ENCODE peak calls at places on chromosomes 3 and 15, in seven cellular contexts. One of them, this sample, is unnamed.

GRCh38 chr3:113532698-113533533 is 561 bp downstream of the SIDT1 start:
- DNase-seq in adrenal gland: peak
- DNase-seq in putamen: no peak
- DNase-seq in mesothelial cell of epicardium: no peak
- DNase-seq in stimulated activated CD4-positive, alpha-beta T cell treated with anti-CD3 and anti-CD28 coated beads, Interleukin-4, amount 100 ng/mL, for 48 hours: peak
- DNase-seq in lower lobe of right lung: peak
- DNase-seq in germinal center: peak
- DNase-seq in this sample: no peak

GRCh38 chr3:108705045-108705444 is 52.2 kb downstream of the RETNLB start:
- DNase-seq in adrenal gland: no peak
- DNase-seq in putamen: no peak
- DNase-seq in mesothelial cell of epicardium: no peak
- DNase-seq in stimulated activated CD4-positive, alpha-beta T cell treated with anti-CD3 and anti-CD28 coated beads, Interleukin-4, amount 100 ng/mL, for 48 hours: no peak
- DNase-seq in lower lobe of right lung: no peak
- DNase-seq in germinal center: no peak
- DNase-seq in this sample: no peak

GRCh38 chr15:54029076-54029475 is 50.8 kb downstream of the UNC13C start:
- DNase-seq in adrenal gland: no peak
- DNase-seq in putamen: no peak
- DNase-seq in mesothelial cell of epicardium: no peak
- DNase-seq in stimulated activated CD4-positive, alpha-beta T cell treated with anti-CD3 and anti-CD28 coated beads, Interleukin-4, amount 100 ng/mL, for 48 hours: no peak
- DNase-seq in lower lobe of right lung: no peak
- DNase-seq in germinal center: no peak
- DNase-seq in this sample: no peak

GRCh38 chr15:71791975-71792374 is 18.4 kb upstream of the NR2E3 start:
- DNase-seq in adrenal gland: no peak
- DNase-seq in putamen: no peak
- DNase-seq in mesothelial cell of epicardium: no peak
- DNase-seq in stimulated activated CD4-positive, alpha-beta T cell treated with anti-CD3 and anti-CD28 coated beads, Interleukin-4, amount 100 ng/mL, for 48 hours: no peak
- DNase-seq in lower lobe of right lung: no peak
- DNase-seq in germinal center: no peak
- DNase-seq in this sample: no peak

GRCh38 chr3:32881624-32882023 is 63.8 kb downstream of the TRIM71 start:
- DNase-seq in adrenal gland: no peak
- DNase-seq in putamen: no peak
- DNase-seq in mesothelial cell of epicardium: no peak
- DNase-seq in stimulated activated CD4-positive, alpha-beta T cell treated with anti-CD3 and anti-CD28 coated beads, Interleukin-4, amount 100 ng/mL, for 48 hours: no peak
- DNase-seq in lower lobe of right lung: no peak
- DNase-seq in germinal center: no peak
- DNase-seq in this sample: no peak

GRCh38 chr3:12967751-12968209 is 105.4 kb downstream of the IQSEC1 start:
- DNase-seq in adrenal gland: peak
- DNase-seq in putamen: peak
- DNase-seq in mesothelial cell of epicardium: peak
- DNase-seq in stimulated activated CD4-positive, alpha-beta T cell treated with anti-CD3 and anti-CD28 coated beads, Interleukin-4, amount 100 ng/mL, for 48 hours: peak
- DNase-seq in lower lobe of right lung: peak
- DNase-seq in germinal center: peak
- DNase-seq in this sample: peak

GRCh38 chr3:21893250-21893649 is 142.2 kb upstream of the ZNF385D start:
- DNase-seq in adrenal gland: no peak
- DNase-seq in putamen: no peak
- DNase-seq in mesothelial cell of epicardium: no peak
- DNase-seq in stimulated activated CD4-positive, alpha-beta T cell treated with anti-CD3 and anti-CD28 coated beads, Interleukin-4, amount 100 ng/mL, for 48 hours: no peak
- DNase-seq in lower lobe of right lung: no peak
- DNase-seq in germinal center: no peak
- DNase-seq in this sample: no peak

GRCh38 chr3:27542469-27542868 is 58.3 kb upstream of the SLC4A7 start:
- DNase-seq in adrenal gland: peak
- DNase-seq in putamen: no peak
- DNase-seq in mesothelial cell of epicardium: no peak
- DNase-seq in stimulated activated CD4-positive, alpha-beta T cell treated with anti-CD3 and anti-CD28 coated beads, Interleukin-4, amount 100 ng/mL, for 48 hours: no peak
- DNase-seq in lower lobe of right lung: no peak
- DNase-seq in germinal center: no peak
- DNase-seq in this sample: no peak

GRCh38 chr3:18809640-18810305 is 338.5 kb upstream of the KCNH8 start:
- DNase-seq in adrenal gland: no peak
- DNase-seq in putamen: no peak
- DNase-seq in mesothelial cell of epicardium: no peak
- DNase-seq in stimulated activated CD4-positive, alpha-beta T cell treated with anti-CD3 and anti-CD28 coated beads, Interleukin-4, amount 100 ng/mL, for 48 hours: no peak
- DNase-seq in lower lobe of right lung: no peak
- DNase-seq in germinal center: no peak
- DNase-seq in this sample: no peak

GRCh38 chr15:48285329-48286214 is 45.7 kb upstream of the DUT start:
- DNase-seq in adrenal gland: peak
- DNase-seq in putamen: peak
- DNase-seq in mesothelial cell of epicardium: no peak
- DNase-seq in stimulated activated CD4-positive, alpha-beta T cell treated with anti-CD3 and anti-CD28 coated beads, Interleukin-4, amount 100 ng/mL, for 48 hours: no peak
- DNase-seq in lower lobe of right lung: no peak
- DNase-seq in germinal center: peak
- DNase-seq in this sample: no peak

GRCh38 chr15:40754574-40754882 is 526 bp downstream of the RMDN3 start:
- DNase-seq in adrenal gland: peak
- DNase-seq in putamen: no peak
- DNase-seq in mesothelial cell of epicardium: no peak
- DNase-seq in stimulated activated CD4-positive, alpha-beta T cell treated with anti-CD3 and anti-CD28 coated beads, Interleukin-4, amount 100 ng/mL, for 48 hours: no peak
- DNase-seq in lower lobe of right lung: no peak
- DNase-seq in germinal center: peak
- DNase-seq in this sample: no peak

GRCh38 chr15:40881351-40881750 is 7.3 kb upstream of the RHOV start:
- DNase-seq in adrenal gland: no peak
- DNase-seq in putamen: no peak
- DNase-seq in mesothelial cell of epicardium: no peak
- DNase-seq in stimulated activated CD4-positive, alpha-beta T cell treated with anti-CD3 and anti-CD28 coated beads, Interleukin-4, amount 100 ng/mL, for 48 hours: no peak
- DNase-seq in lower lobe of right lung: no peak
- DNase-seq in germinal center: no peak
- DNase-seq in this sample: no peak

GRCh38 chr3:46701211-46701939 is at the start of gene TMIE:
- DNase-seq in adrenal gland: no peak
- DNase-seq in putamen: no peak
- DNase-seq in mesothelial cell of epicardium: no peak
- DNase-seq in stimulated activated CD4-positive, alpha-beta T cell treated with anti-CD3 and anti-CD28 coated beads, Interleukin-4, amount 100 ng/mL, for 48 hours: no peak
- DNase-seq in lower lobe of right lung: no peak
- DNase-seq in germinal center: no peak
- DNase-seq in this sample: no peak

GRCh38 chr3:44000586-44000985 is 241.1 kb upstream of the TOPAZ1 start:
- DNase-seq in adrenal gland: no peak
- DNase-seq in putamen: no peak
- DNase-seq in mesothelial cell of epicardium: no peak
- DNase-seq in stimulated activated CD4-positive, alpha-beta T cell treated with anti-CD3 and anti-CD28 coated beads, Interleukin-4, amount 100 ng/mL, for 48 hours: no peak
- DNase-seq in lower lobe of right lung: no peak
- DNase-seq in germinal center: no peak
- DNase-seq in this sample: no peak

This sample was measured in CD14-positive monocyte.